ENCODE peak calls at places on chromosomes 4 and X, in six cellular contexts. One of them, this sample, is unnamed.

GRCh38 chr4:72909461-72909860 is 160.1 kb downstream of the COX18 start:
- DNase-seq in psoas muscle: no peak
- DNase-seq in right cardiac atrium: no peak
- DNase-seq in lower lobe of right lung: no peak
- DNase-seq in AG04449: no peak
- DNase-seq in fibroblast of villous mesenchyme: peak; percentile 13
- DNase-seq in this sample: no peak

GRCh38 chr4:139530833-139531427 is 25.1 kb downstream of the SETD7 start:
- DNase-seq in right cardiac atrium: no peak
- DNase-seq in psoas muscle: peak; percentile 31
- DNase-seq in lower lobe of right lung: no peak
- DNase-seq in AG04449: no peak
- DNase-seq in fibroblast of villous mesenchyme: peak; percentile 47
- DNase-seq in this sample: no peak

GRCh38 chrX:119685225-119686066 is 7.5 kb downstream of the SEPTIN6 start:
- DNase-seq in fibroblast of villous mesenchyme: peak; percentile 5
- DNase-seq in right cardiac atrium: peak; percentile 64
- DNase-seq in lower lobe of right lung: no peak
- DNase-seq in psoas muscle: no peak
- DNase-seq in AG04449: no peak
- DNase-seq in this sample: no peak

GRCh38 chrX:15814811-15815210 is 24.5 kb downstream of the ZRSR2 start:
- DNase-seq in fibroblast of villous mesenchyme: no peak
- DNase-seq in right cardiac atrium: no peak
- DNase-seq in AG04449: no peak
- DNase-seq in psoas muscle: no peak
- DNase-seq in lower lobe of right lung: no peak
- DNase-seq in this sample: no peak

GRCh38 chr4:128757712-128758111 is 51.8 kb upstream of the JADE1 start:
- DNase-seq in right cardiac atrium: peak; percentile 84
- DNase-seq in lower lobe of right lung: no peak
- DNase-seq in psoas muscle: peak; percentile 43
- DNase-seq in AG04449: no peak
- DNase-seq in fibroblast of villous mesenchyme: peak; percentile 18
- DNase-seq in this sample: peak; percentile 44

GRCh38 chr4:140675599-140676231 is 80.5 kb downstream of the TBC1D9 start:
- DNase-seq in AG04449: no peak
- DNase-seq in psoas muscle: no peak
- DNase-seq in fibroblast of villous mesenchyme: no peak
- DNase-seq in right cardiac atrium: no peak
- DNase-seq in lower lobe of right lung: no peak
- DNase-seq in this sample: no peak

GRCh38 chr4:1462009-1462767 is 55.9 kb upstream of the NKX1-1 start:
- DNase-seq in AG04449: no peak
- DNase-seq in lower lobe of right lung: no peak
- DNase-seq in fibroblast of villous mesenchyme: no peak
- DNase-seq in right cardiac atrium: no peak
- DNase-seq in psoas muscle: no peak
- DNase-seq in this sample: no peak

GRCh38 chr4:74202062-74202586 is 44.2 kb downstream of the MTHFD2L start:
- DNase-seq in right cardiac atrium: no peak
- DNase-seq in psoas muscle: no peak
- DNase-seq in AG04449: no peak
- DNase-seq in lower lobe of right lung: no peak
- DNase-seq in fibroblast of villous mesenchyme: peak; percentile 80
- DNase-seq in this sample: no peak

GRCh38 chr4:123505457-123506310 is 109.1 kb downstream of the SPRY1 start:
- DNase-seq in psoas muscle: peak; percentile 67
- DNase-seq in lower lobe of right lung: peak; percentile 77
- DNase-seq in AG04449: no peak
- DNase-seq in right cardiac atrium: peak; percentile 86
- DNase-seq in fibroblast of villous mesenchyme: peak; percentile 61
- DNase-seq in this sample: no peak

GRCh38 chr4:76765473-76766183 is 132.3 kb downstream of the SOWAHB start:
- DNase-seq in right cardiac atrium: no peak
- DNase-seq in psoas muscle: no peak
- DNase-seq in lower lobe of right lung: no peak
- DNase-seq in AG04449: no peak
- DNase-seq in fibroblast of villous mesenchyme: peak; percentile 86
- DNase-seq in this sample: no peak

GRCh38 chrX:29107231-29107630 is 520.0 kb downstream of the IL1RAPL1 start:
- DNase-seq in fibroblast of villous mesenchyme: no peak
- DNase-seq in right cardiac atrium: no peak
- DNase-seq in lower lobe of right lung: no peak
- DNase-seq in AG04449: no peak
- DNase-seq in psoas muscle: no peak
- DNase-seq in this sample: no peak

GRCh38 chrX:4547218-4547836 is 833.9 kb upstream of the PRKX start:
- DNase-seq in AG04449: no peak
- DNase-seq in lower lobe of right lung: peak; percentile 43
- DNase-seq in right cardiac atrium: peak; percentile 26
- DNase-seq in psoas muscle: no peak
- DNase-seq in fibroblast of villous mesenchyme: peak; percentile 34
- DNase-seq in this sample: peak; percentile 1

GRCh38 chr4:168514249-168514852 is 17.5 kb downstream of the PALLD start:
- DNase-seq in lower lobe of right lung: no peak
- DNase-seq in AG04449: no peak
- DNase-seq in psoas muscle: no peak
- DNase-seq in right cardiac atrium: no peak
- DNase-seq in fibroblast of villous mesenchyme: peak; percentile 65
- DNase-seq in this sample: no peak

GRCh38 chr4:74517996-74518395 is 73.1 kb downstream of the AREG start:
- DNase-seq in psoas muscle: no peak
- DNase-seq in right cardiac atrium: no peak
- DNase-seq in AG04449: no peak
- DNase-seq in fibroblast of villous mesenchyme: no peak
- DNase-seq in lower lobe of right lung: no peak
- DNase-seq in this sample: no peak

GRCh38 chr4:67897686-67898085 is 13.9 kb upstream of the TMPRSS11D start:
- DNase-seq in psoas muscle: no peak
- DNase-seq in right cardiac atrium: no peak
- DNase-seq in lower lobe of right lung: no peak
- DNase-seq in AG04449: no peak
- DNase-seq in fibroblast of villous mesenchyme: no peak
- DNase-seq in this sample: no peak
- H3K4me3 ChIP-seq in psoas muscle: no peak overlapping the region
- H3K4me3 ChIP-seq in right cardiac atrium: no peak overlapping the region
- H3K4me3 ChIP-seq in lower lobe of right lung: no peak overlapping the region
- H3K4me3 ChIP-seq in AG04449: no peak overlapping the region
- H3K4me3 ChIP-seq in fibroblast of villous mesenchyme: no peak overlapping the region
- H3K4me3 ChIP-seq in this sample: no peak overlapping the region

DNA sequence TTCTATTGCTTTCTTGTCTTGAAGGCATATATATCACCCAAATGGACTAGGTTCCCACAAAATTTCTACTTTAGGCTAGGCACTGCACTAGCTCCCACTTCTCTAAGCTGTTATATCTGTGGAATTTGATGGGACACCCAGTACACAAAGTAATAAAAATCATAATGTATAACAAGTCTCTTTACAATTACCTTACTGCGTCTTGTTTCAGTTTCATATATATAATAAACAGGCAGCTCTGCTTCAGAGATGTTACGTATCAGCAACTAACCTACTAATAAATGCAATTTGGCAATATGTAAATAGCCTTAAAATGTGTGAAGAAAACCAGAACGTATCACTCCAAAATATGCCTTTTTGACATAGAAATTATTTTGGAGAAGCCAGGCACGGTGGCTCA is 42.0 kb upstream of the UGDH start:
- DNase-seq in lower lobe of right lung: no peak
- DNase-seq in right cardiac atrium: no peak
- DNase-seq in fibroblast of villous mesenchyme: no peak
- DNase-seq in psoas muscle: no peak
- DNase-seq in AG04449: no peak
- DNase-seq in this sample: no peak
- H3K4me3 ChIP-seq in lower lobe of right lung: no peak overlapping the region
- H3K4me3 ChIP-seq in right cardiac atrium: no peak overlapping the region
- H3K4me3 ChIP-seq in fibroblast of villous mesenchyme: no peak overlapping the region
- H3K4me3 ChIP-seq in psoas muscle: no peak overlapping the region
- H3K4me3 ChIP-seq in AG04449: no peak overlapping the region
- H3K4me3 ChIP-seq in this sample: peak overlapping the region; percentile 14

DNA sequence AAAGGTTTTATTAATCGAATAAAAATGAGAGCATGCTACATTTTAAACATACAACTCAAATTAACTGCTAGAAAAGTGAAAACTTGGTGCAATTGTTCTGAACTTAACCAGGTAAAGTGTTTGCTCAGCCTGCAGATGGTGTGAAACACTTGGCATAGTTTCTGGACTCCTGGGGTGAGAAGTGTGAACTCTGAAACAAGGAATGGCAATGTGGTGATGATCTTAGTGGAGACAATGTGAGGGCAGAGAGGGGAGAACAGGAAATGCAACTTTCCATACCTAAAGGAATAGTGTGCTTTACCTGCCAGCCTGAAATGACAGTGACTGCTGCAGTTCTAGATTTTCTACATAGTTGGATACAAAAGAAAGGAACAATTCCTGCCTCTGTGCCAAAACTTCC is 57.4 kb downstream of the CCSER1 start:
- DNase-seq in right cardiac atrium: no peak
- DNase-seq in psoas muscle: no peak
- DNase-seq in AG04449: no peak
- DNase-seq in lower lobe of right lung: no peak
- DNase-seq in fibroblast of villous mesenchyme: no peak
- DNase-seq in this sample: no peak
- H3K4me3 ChIP-seq in right cardiac atrium: no peak overlapping the region
- H3K4me3 ChIP-seq in psoas muscle: no peak overlapping the region
- H3K4me3 ChIP-seq in AG04449: no peak overlapping the region
- H3K4me3 ChIP-seq in lower lobe of right lung: no peak overlapping the region
- H3K4me3 ChIP-seq in fibroblast of villous mesenchyme: no peak overlapping the region
- H3K4me3 ChIP-seq in this sample: no peak overlapping the region

DNA sequence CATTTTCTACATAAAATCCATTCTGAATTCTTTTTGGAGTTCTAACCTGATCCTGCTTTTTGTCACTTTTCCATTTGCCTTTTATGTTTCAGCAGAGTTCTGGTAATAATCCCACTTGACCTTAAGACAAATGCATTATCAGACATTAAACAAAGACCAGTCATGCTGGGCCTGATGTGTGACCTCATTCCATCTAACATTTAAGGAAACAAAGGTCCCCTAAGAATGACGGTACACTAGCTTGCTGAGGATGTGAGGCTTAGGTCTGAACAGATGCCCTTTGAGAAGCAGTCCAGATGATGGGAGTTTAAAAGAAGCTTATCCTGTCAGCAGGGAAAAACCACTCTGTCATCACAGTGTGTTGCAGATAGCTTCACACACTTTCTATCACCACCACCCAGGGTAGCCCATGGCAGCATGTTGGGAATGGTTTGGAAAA is 38.1 kb upstream of the PDE5A start:
- DNase-seq in lower lobe of right lung: no peak
- DNase-seq in psoas muscle: no peak
- DNase-seq in fibroblast of villous mesenchyme: peak; percentile 92
- DNase-seq in right cardiac atrium: no peak
- DNase-seq in AG04449: no peak
- DNase-seq in this sample: no peak
- H3K4me3 ChIP-seq in lower lobe of right lung: no peak overlapping the region
- H3K4me3 ChIP-seq in psoas muscle: no peak overlapping the region
- H3K4me3 ChIP-seq in fibroblast of villous mesenchyme: no peak overlapping the region
- H3K4me3 ChIP-seq in right cardiac atrium: no peak overlapping the region
- H3K4me3 ChIP-seq in AG04449: no peak overlapping the region
- H3K4me3 ChIP-seq in this sample: no peak overlapping the region

GRCh38 chrX:72030431-72030830 is 101.3 kb downstream of the RTL5 start:
- DNase-seq in fibroblast of villous mesenchyme: no peak
- DNase-seq in psoas muscle: no peak
- DNase-seq in AG04449: no peak
- DNase-seq in right cardiac atrium: no peak
- DNase-seq in lower lobe of right lung: no peak
- DNase-seq in this sample: no peak

GRCh38 chrX:72027914-72028307 is 103.8 kb downstream of the RTL5 start:
- DNase-seq in right cardiac atrium: no peak
- DNase-seq in fibroblast of villous mesenchyme: no peak
- DNase-seq in AG04449: no peak
- DNase-seq in psoas muscle: no peak
- DNase-seq in lower lobe of right lung: no peak
- DNase-seq in this sample: no peak

GRCh38 chrX:72031118-72031517 is 100.6 kb downstream of the RTL5 start:
- DNase-seq in lower lobe of right lung: no peak
- DNase-seq in psoas muscle: no peak
- DNase-seq in AG04449: no peak
- DNase-seq in right cardiac atrium: no peak
- DNase-seq in fibroblast of villous mesenchyme: no peak
- DNase-seq in this sample: no peak

GRCh38 chrX:72028701-72029470 is 102.8 kb downstream of the RTL5 start:
- DNase-seq in AG04449: no peak
- DNase-seq in lower lobe of right lung: no peak
- DNase-seq in fibroblast of villous mesenchyme: no peak
- DNase-seq in psoas muscle: no peak
- DNase-seq in right cardiac atrium: no peak
- DNase-seq in this sample: no peak

GRCh38 chrX:72029473-72030411 is 102.0 kb downstream of the RTL5 start:
- DNase-seq in psoas muscle: no peak
- DNase-seq in lower lobe of right lung: no peak
- DNase-seq in right cardiac atrium: no peak
- DNase-seq in fibroblast of villous mesenchyme: peak; percentile 75
- DNase-seq in AG04449: peak; percentile 56
- DNase-seq in this sample: no peak
- H3K4me3 ChIP-seq in psoas muscle: no peak overlapping the region
- H3K4me3 ChIP-seq in lower lobe of right lung: no peak overlapping the region
- H3K4me3 ChIP-seq in right cardiac atrium: no peak overlapping the region
- H3K4me3 ChIP-seq in fibroblast of villous mesenchyme: no peak overlapping the region
- H3K4me3 ChIP-seq in AG04449: peak overlapping the region; percentile 61
- H3K4me3 ChIP-seq in this sample: no peak overlapping the region

DNA sequence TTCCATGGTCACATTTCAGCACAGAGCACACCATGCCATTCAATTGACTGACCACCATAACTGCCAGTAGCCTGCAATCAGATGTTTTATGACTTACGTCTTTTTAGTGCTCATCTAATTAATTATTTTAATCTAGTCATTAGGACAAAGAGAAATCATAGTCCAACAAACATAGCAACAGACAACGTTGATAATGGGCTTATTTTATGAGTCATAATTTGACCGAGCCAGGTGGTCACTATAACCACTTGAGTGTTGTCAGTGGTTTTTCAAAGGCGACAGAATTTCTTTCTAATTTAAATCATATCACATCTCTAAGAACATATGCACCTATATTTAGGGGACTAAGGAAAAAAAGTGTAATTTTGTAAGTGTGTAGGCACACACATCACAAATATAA is 1.9 kb downstream of the SEC24D start:
- DNase-seq in fibroblast of villous mesenchyme: no peak
- DNase-seq in psoas muscle: no peak
- DNase-seq in AG04449: no peak
- DNase-seq in lower lobe of right lung: no peak
- DNase-seq in right cardiac atrium: no peak
- DNase-seq in this sample: no peak
- H3K4me3 ChIP-seq in fibroblast of villous mesenchyme: peak overlapping the region; percentile 91
- H3K4me3 ChIP-seq in psoas muscle: peak overlapping the region; percentile 100
- H3K4me3 ChIP-seq in AG04449: peak overlapping the region; percentile 84
- H3K4me3 ChIP-seq in lower lobe of right lung: peak overlapping the region; percentile 91
- H3K4me3 ChIP-seq in right cardiac atrium: no peak overlapping the region
- H3K4me3 ChIP-seq in this sample: no peak overlapping the region